ENCODE peak calls at places on chromosomes 16 and 17, in seven cellular contexts. R is dorsolateral prefrontal cortex, Q is astrocyte of the spinal cord, B is endothelial cell of umbilical vein, F is adrenal gland, G is heart right ventricle, W is AG09309. P is an unnamed sample.

GRCh38 chr17:12519956-12520594 is 145.6 kb upstream of the MYOCD start:
- DNase-seq in R (no peak), Q (no peak), B (no peak), F (no peak), G (no peak), W (peak), P (no peak)

GRCh38 chr16:67530013-67530939 is 1.6 kb downstream of the RIPOR1 start:
- DNase-seq in R (peak), Q (peak), B (peak), F (peak), G (peak), W (no peak), P (peak)

GRCh38 chr16:50198802-50199410 is 45.8 kb downstream of the TENT4B start:
- DNase-seq in R (no peak), Q (no peak), B (no peak), F (no peak), G (no peak), W (no peak), P (no peak)

GRCh38 chr17:1491406-1492248 is 859 bp downstream of the MYO1C start:
- DNase-seq in R (no peak), Q (peak), B (no peak), F (no peak), G (peak), W (no peak), P (no peak)

GRCh38 chr16:11053916-11054460 is 109.6 kb downstream of the CLEC16A start:
- DNase-seq in R (no peak), Q (no peak), B (no peak), F (no peak), G (no peak), W (no peak), P (no peak)

GRCh38 chr17:63440127-63440769 is 5.9 kb downstream of the CYB561 start:
- DNase-seq in R (no peak), Q (no peak), B (no peak), F (peak), G (no peak), W (no peak), P (no peak)

GRCh38 chr16:83744521-83744981 is 63.2 kb upstream of the HSBP1 start:
- DNase-seq in R (peak), Q (no peak), B (no peak), F (peak), G (peak), W (no peak), P (peak)

GRCh38 chr17:36064142-36064541 is at the start of gene CCL18:
- DNase-seq in R (no peak), Q (no peak), B (no peak), F (no peak), G (no peak), W (no peak), P (no peak)

GRCh38 chr17:35900280-35900679 is 20.1 kb upstream of the CCL5 start:
- DNase-seq in R (no peak), Q (no peak), B (no peak), F (no peak), G (no peak), W (no peak), P (no peak)

GRCh38 chr16:4341250-4341649 is 9.9 kb downstream of the PAM16 start:
- DNase-seq in R (no peak), Q (no peak), B (no peak), F (no peak), G (no peak), W (no peak), P (no peak)
- H3K4me3 ChIP-seq in R (no peak), Q (no peak), B (no peak), F (no peak), G (no peak), W (no peak), P (no peak)

DNA sequence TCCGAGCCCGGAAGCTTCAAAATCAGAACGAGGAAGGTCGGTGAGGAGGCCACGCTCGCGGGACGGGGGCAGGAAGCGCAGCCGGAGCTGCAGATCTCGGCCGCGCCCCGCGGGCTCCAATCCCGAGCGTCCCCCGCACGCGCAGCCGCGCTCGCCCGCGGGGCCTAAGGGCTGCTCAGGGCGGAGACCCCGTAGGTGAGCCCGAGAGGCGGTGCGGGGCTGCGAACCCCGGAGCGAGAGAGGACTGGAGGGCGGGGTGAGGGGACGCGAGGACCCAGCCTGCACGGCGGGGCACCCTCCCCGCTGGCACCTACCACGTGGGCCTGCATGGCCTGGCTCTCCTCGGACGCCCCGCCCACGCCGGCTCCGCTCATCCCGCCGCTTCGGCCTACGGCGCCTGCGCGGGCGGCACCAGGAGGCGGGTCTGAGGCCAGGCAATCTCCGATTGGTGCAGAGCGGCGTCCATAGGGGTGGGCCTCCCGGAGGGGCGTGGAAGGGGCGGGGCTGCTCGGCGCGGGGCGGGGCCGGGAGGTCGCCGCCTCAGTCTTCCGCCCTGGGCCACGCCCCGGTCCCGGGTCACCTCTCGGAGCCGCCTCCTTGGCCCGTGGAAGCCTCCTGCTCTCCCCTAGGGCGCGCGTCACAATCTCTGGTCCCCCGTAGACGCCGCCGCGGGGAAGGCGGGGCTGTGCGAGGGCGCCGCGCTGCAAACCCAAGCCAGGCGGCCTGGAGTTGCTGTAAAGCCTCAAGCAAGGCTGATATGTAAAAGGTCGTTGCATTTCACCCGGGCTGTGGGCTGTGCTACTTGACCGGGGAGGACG is 27.8 kb upstream of the METRNL start:
- DNase-seq in R (peak), Q (peak), B (peak), F (peak), G (peak), W (peak), P (peak)
- TF ChIP-seq CTCF in R (peak), Q (no peak), B (no peak), F (no peak), G (no peak), W (no peak), P (no peak)

GRCh38 chr16:28543072-28543471 is 4.3 kb upstream of the NUPR1 start:
- DNase-seq in R (no peak), Q (no peak), B (no peak), F (peak), G (no peak), W (no peak), P (no peak)
- H3K4me3 ChIP-seq in R (no peak), Q (no peak), B (no peak), F (no peak), G (no peak), W (no peak), P (no peak)

GRCh38 chr17:62178579-62178978 is 113.5 kb upstream of the MED13 start:
- DNase-seq in R (no peak), Q (peak), B (peak), F (no peak), G (no peak), W (no peak), P (peak)

GRCh38 chr17:62180772-62181171 is 115.7 kb upstream of the MED13 start:
- DNase-seq in R (no peak), Q (no peak), B (no peak), F (no peak), G (no peak), W (no peak), P (no peak)

DNA sequence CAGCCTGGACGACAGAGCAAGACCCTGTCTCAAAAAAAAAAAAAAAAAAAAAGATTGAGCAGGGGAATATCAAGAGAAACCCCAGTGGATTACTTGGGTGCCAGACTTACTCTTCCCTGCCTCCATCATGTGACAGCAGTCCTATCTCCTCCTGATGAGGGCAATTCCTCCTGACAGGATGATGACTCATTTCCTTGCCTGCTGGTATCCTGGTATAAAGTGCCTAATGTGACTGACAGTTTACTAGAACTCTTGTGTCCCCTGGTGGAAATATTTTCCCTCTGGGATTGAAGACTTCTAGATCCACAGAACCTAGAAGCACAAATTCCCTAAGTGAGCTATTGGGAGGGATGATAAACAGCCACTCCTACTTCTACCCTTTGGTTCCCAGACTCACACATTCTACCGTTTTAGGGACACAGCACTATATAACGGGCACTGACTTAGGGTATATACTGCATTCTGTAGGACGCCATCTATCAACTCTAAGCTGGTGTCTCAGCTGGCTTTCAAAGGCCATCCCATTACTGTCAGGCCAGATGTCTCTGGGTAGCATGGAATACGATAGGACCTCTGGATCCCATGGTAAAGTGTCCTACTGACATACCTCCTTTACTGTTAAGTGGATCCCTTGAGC is 114.6 kb upstream of the MED13 start:
- DNase-seq in R (no peak), Q (peak), B (peak), F (no peak), G (no peak), W (peak), P (peak)
- TF ChIP-seq CTCF in R (no peak), Q (no peak), B (peak), F (no peak), G (no peak), W (peak), P (peak)

DNA sequence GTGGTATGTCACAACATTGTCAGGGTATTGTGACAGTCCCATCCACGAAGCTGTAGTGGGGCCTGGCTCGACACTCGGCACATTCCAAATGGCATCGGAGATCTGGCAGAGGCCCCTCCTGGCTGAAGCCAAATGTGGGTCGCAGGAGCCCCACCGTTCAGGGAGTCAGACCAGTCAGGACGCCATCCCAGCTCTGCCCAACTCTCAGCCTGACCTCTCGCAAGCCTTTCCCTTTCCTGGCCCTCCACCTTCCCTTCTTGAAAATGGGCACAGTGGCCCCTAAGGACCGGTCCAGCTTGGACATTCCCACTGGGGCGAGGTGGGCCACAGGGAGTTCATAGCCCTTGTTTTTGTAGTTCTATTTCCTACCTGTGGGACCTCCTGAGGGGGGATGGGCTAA is 1.6 kb downstream of the NATD1 start:
- DNase-seq in R (no peak), Q (no peak), B (no peak), F (no peak), G (no peak), W (no peak), P (no peak)
- H3K4me3 ChIP-seq in R (peak), Q (no peak), B (no peak), F (peak), G (no peak), W (no peak), P (no peak)

GRCh38 chr17:50911890-50912289 is 45.7 kb upstream of the TOB1 start:
- DNase-seq in R (no peak), Q (no peak), B (no peak), F (no peak), G (no peak), W (no peak), P (no peak)
- TF ChIP-seq CTCF in R (no peak), Q (peak), B (no peak), F (no peak), G (no peak), W (no peak), P (no peak)

GRCh38 chr16:81485824-81486554 is 41.4 kb downstream of the CMIP start:
- DNase-seq in R (no peak), Q (peak), B (peak), F (peak), G (no peak), W (peak), P (peak)

GRCh38 chr16:81488687-81489411 is 44.2 kb downstream of the CMIP start:
- DNase-seq in R (no peak), Q (no peak), B (no peak), F (no peak), G (no peak), W (no peak), P (no peak)

GRCh38 chr16:81486555-81487061 is 42.0 kb downstream of the CMIP start:
- DNase-seq in R (no peak), Q (peak), B (no peak), F (peak), G (peak), W (peak), P (peak)

GRCh38 chr16:81485225-81485624 is 40.6 kb downstream of the CMIP start:
- DNase-seq in R (no peak), Q (peak), B (no peak), F (no peak), G (no peak), W (no peak), P (no peak)

DNA sequence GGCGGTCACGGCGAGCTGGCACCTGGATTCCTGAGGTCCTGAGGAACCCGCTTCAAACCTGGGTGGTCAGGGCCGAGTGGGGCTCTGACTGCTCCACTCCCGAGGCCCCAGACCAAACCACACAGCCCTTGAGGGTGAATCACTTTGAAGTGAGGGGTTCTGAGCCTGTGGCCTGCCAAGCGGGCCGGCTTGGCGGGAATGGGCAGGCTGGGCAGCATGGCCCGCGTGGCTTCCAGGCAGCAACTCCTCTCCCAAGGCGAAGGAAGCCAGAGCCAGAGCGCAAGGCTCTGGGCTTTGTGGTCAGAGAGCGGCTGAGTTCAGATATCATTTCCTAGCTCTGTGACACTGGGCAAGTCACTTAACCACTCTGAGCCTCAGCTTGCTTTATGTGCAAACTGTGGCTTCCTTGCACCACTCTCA is 42.7 kb downstream of the CMIP start:
- DNase-seq in R (no peak), Q (peak), B (no peak), F (no peak), G (no peak), W (no peak), P (no peak)
- H3K4me3 ChIP-seq in R (no peak), Q (no peak), B (no peak), F (no peak), G (no peak), W (no peak), P (no peak)

P was measured in brain microvascular endothelial cell.